ENCODE peak calls at places on chromosomes 13 and 19, in seven cellular contexts. One of them, this sample, is unnamed.

GRCh38 chr13:63094069-63094468 is 1678.4 kb upstream of the PCDH20 start:
- DNase-seq in GM12892: no peak
- DNase-seq in SK-N-SH: no peak
- DNase-seq in K562: no peak
- DNase-seq in GM12878: no peak
- DNase-seq in HepG2: no peak
- DNase-seq in H1: no peak
- DNase-seq in this sample: no peak

GRCh38 chr13:33087091-33087490 is 70.9 kb downstream of the KL start:
- DNase-seq in GM12892: no peak
- DNase-seq in SK-N-SH: no peak
- DNase-seq in K562: no peak
- DNase-seq in GM12878: no peak
- DNase-seq in HepG2: no peak
- DNase-seq in H1: no peak
- DNase-seq in this sample: no peak

GRCh38 chr13:36431204-36432105 is 840 bp upstream of the CCNA1 start:
- DNase-seq in GM12892: peak
- DNase-seq in SK-N-SH: no peak
- DNase-seq in K562: no peak
- DNase-seq in GM12878: no peak
- DNase-seq in HepG2: no peak
- DNase-seq in H1: no peak
- DNase-seq in this sample: no peak

GRCh38 chr13:74103196-74103595 is 31.0 kb downstream of the KLF12 start:
- DNase-seq in GM12892: no peak
- DNase-seq in SK-N-SH: no peak
- DNase-seq in K562: no peak
- DNase-seq in GM12878: no peak
- DNase-seq in HepG2: no peak
- DNase-seq in H1: no peak
- DNase-seq in this sample: no peak

GRCh38 chr13:46553886-46554855 is 1.2 kb downstream of the LRCH1 start:
- DNase-seq in GM12892: peak
- DNase-seq in SK-N-SH: peak
- DNase-seq in K562: peak
- DNase-seq in GM12878: no peak
- DNase-seq in HepG2: peak
- DNase-seq in H1: peak
- DNase-seq in this sample: peak

GRCh38 chr13:109816112-109816978 is 30.0 kb upstream of the IRS2 start:
- DNase-seq in GM12892: no peak
- DNase-seq in SK-N-SH: no peak
- DNase-seq in K562: no peak
- DNase-seq in GM12878: no peak
- DNase-seq in HepG2: no peak
- DNase-seq in H1: no peak
- DNase-seq in this sample: no peak

GRCh38 chr13:110225609-110226008 is 81.3 kb downstream of the COL4A1 start:
- DNase-seq in GM12892: no peak
- DNase-seq in SK-N-SH: no peak
- DNase-seq in K562: no peak
- DNase-seq in GM12878: no peak
- DNase-seq in HepG2: no peak
- DNase-seq in H1: no peak
- DNase-seq in this sample: no peak

GRCh38 chr13:39737047-39737446 is 81.6 kb downstream of the COG6 start:
- DNase-seq in GM12892: no peak
- DNase-seq in SK-N-SH: no peak
- DNase-seq in K562: no peak
- DNase-seq in GM12878: no peak
- DNase-seq in HepG2: no peak
- DNase-seq in H1: no peak
- DNase-seq in this sample: no peak

GRCh38 chr13:111099292-111099691 is 15.8 kb upstream of the ARHGEF7 start:
- DNase-seq in GM12892: no peak
- DNase-seq in SK-N-SH: no peak
- DNase-seq in K562: no peak
- DNase-seq in GM12878: no peak
- DNase-seq in HepG2: no peak
- DNase-seq in H1: no peak
- DNase-seq in this sample: no peak

GRCh38 chr19:46616631-46617322 is 8.1 kb downstream of the PTGIR start:
- DNase-seq in GM12892: no peak
- DNase-seq in SK-N-SH: peak
- DNase-seq in K562: peak
- DNase-seq in GM12878: no peak
- DNase-seq in HepG2: peak
- DNase-seq in H1: peak
- DNase-seq in this sample: no peak

GRCh38 chr13:30037306-30037705 is 186.9 kb upstream of the UBL3 start:
- DNase-seq in GM12892: no peak
- DNase-seq in SK-N-SH: peak
- DNase-seq in K562: no peak
- DNase-seq in GM12878: no peak
- DNase-seq in HepG2: no peak
- DNase-seq in H1: peak
- DNase-seq in this sample: no peak

GRCh38 chr13:106118996-106119395 is 416.5 kb downstream of the EFNB2 start:
- DNase-seq in GM12892: no peak
- DNase-seq in SK-N-SH: no peak
- DNase-seq in K562: no peak
- DNase-seq in GM12878: no peak
- DNase-seq in HepG2: no peak
- DNase-seq in H1: no peak
- DNase-seq in this sample: no peak

GRCh38 chr13:105928048-105928447 is 607.4 kb downstream of the EFNB2 start:
- DNase-seq in GM12892: no peak
- DNase-seq in SK-N-SH: no peak
- DNase-seq in K562: no peak
- DNase-seq in GM12878: no peak
- DNase-seq in HepG2: no peak
- DNase-seq in H1: no peak
- DNase-seq in this sample: no peak

GRCh38 chr19:29528350-29528945 is 2.7 kb downstream of the VSTM2B start:
- DNase-seq in GM12892: peak
- DNase-seq in SK-N-SH: peak
- DNase-seq in K562: peak
- DNase-seq in GM12878: peak
- DNase-seq in HepG2: peak
- DNase-seq in H1: peak
- DNase-seq in this sample: peak

GRCh38 chr19:7522923-7523667 is 671 bp downstream of the MCOLN1 start:
- DNase-seq in GM12892: no peak
- DNase-seq in SK-N-SH: peak
- DNase-seq in K562: no peak
- DNase-seq in GM12878: no peak
- DNase-seq in HepG2: peak
- DNase-seq in H1: no peak
- DNase-seq in this sample: no peak

GRCh38 chr19:1264801-1265610 is 4.1 kb upstream of the CIRBP start:
- DNase-seq in GM12892: no peak
- DNase-seq in SK-N-SH: no peak
- DNase-seq in K562: peak
- DNase-seq in GM12878: no peak
- DNase-seq in HepG2: peak
- DNase-seq in H1: peak
- DNase-seq in this sample: no peak

GRCh38 chr19:49338691-49339363 is 3.6 kb downstream of the CD37 start:
- DNase-seq in GM12892: no peak
- DNase-seq in SK-N-SH: peak
- DNase-seq in K562: peak
- DNase-seq in GM12878: no peak
- DNase-seq in HepG2: no peak
- DNase-seq in H1: peak
- DNase-seq in this sample: no peak

GRCh38 chr13:98998831-98999634 is 21.2 kb upstream of the DOCK9 start:
- DNase-seq in GM12892: no peak
- DNase-seq in SK-N-SH: no peak
- DNase-seq in K562: no peak
- DNase-seq in GM12878: peak
- DNase-seq in HepG2: no peak
- DNase-seq in H1: no peak
- DNase-seq in this sample: no peak

GRCh38 chr13:45490068-45490467 is 25.3 kb downstream of the COG3 start:
- DNase-seq in GM12892: no peak
- DNase-seq in SK-N-SH: peak
- DNase-seq in K562: no peak
- DNase-seq in GM12878: no peak
- DNase-seq in HepG2: peak
- DNase-seq in H1: no peak
- DNase-seq in this sample: no peak

GRCh38 chr19:46753420-46754155 is 7.3 kb upstream of the STRN4 start:
- DNase-seq in GM12892: no peak
- DNase-seq in SK-N-SH: peak
- DNase-seq in K562: peak
- DNase-seq in GM12878: no peak
- DNase-seq in HepG2: peak
- DNase-seq in H1: peak
- DNase-seq in this sample: peak

GRCh38 chr13:42814868-42815267 is 33.5 kb downstream of the FAM216B start:
- DNase-seq in GM12892: no peak
- DNase-seq in SK-N-SH: peak
- DNase-seq in K562: no peak
- DNase-seq in GM12878: no peak
- DNase-seq in HepG2: no peak
- DNase-seq in H1: no peak
- DNase-seq in this sample: no peak

GRCh38 chr19:409006-409514 is at the start of gene C2CD4C:
- DNase-seq in GM12892: no peak
- DNase-seq in SK-N-SH: peak
- DNase-seq in K562: peak
- DNase-seq in GM12878: no peak
- DNase-seq in HepG2: no peak
- DNase-seq in H1: peak
- DNase-seq in this sample: no peak

GRCh38 chr19:48858984-48859710 is 9.3 kb downstream of the PLEKHA4 start:
- DNase-seq in GM12892: peak
- DNase-seq in SK-N-SH: no peak
- DNase-seq in K562: peak
- DNase-seq in GM12878: no peak
- DNase-seq in HepG2: no peak
- DNase-seq in H1: peak
- DNase-seq in this sample: peak

GRCh38 chr13:49585220-49586157 is at the start of gene RCBTB1:
- DNase-seq in GM12892: peak
- DNase-seq in SK-N-SH: peak
- DNase-seq in K562: peak
- DNase-seq in GM12878: no peak
- DNase-seq in HepG2: peak
- DNase-seq in H1: peak
- DNase-seq in this sample: peak
- TF ChIP-seq POLR2AphosphoS5 in GM12892: peak
- TF ChIP-seq POLR2AphosphoS5 in SK-N-SH: peak
- TF ChIP-seq POLR2AphosphoS5 in K562: no peak
- TF ChIP-seq POLR2AphosphoS5 in GM12878: peak
- TF ChIP-seq POLR2AphosphoS5 in HepG2: peak
- TF ChIP-seq POLR2AphosphoS5 in H1: peak
- TF ChIP-seq POLR2AphosphoS5 in this sample: no peak

GRCh38 chr13:55654243-55654642 is 1486.5 kb upstream of the PRR20A start:
- DNase-seq in GM12892: no peak
- DNase-seq in SK-N-SH: no peak
- DNase-seq in K562: no peak
- DNase-seq in GM12878: no peak
- DNase-seq in HepG2: no peak
- DNase-seq in H1: no peak
- DNase-seq in this sample: no peak

GRCh38 chr13:55652657-55653056 is 1488.1 kb upstream of the PRR20A start:
- DNase-seq in GM12892: no peak
- DNase-seq in SK-N-SH: no peak
- DNase-seq in K562: no peak
- DNase-seq in GM12878: no peak
- DNase-seq in HepG2: no peak
- DNase-seq in H1: no peak
- DNase-seq in this sample: no peak

GRCh38 chr13:55649485-55649884 is 1491.2 kb upstream of the PRR20A start:
- DNase-seq in GM12892: no peak
- DNase-seq in SK-N-SH: no peak
- DNase-seq in K562: no peak
- DNase-seq in GM12878: no peak
- DNase-seq in HepG2: no peak
- DNase-seq in H1: no peak
- DNase-seq in this sample: no peak

GRCh38 chr13:55653497-55653896 is 1487.2 kb upstream of the PRR20A start:
- DNase-seq in GM12892: no peak
- DNase-seq in SK-N-SH: no peak
- DNase-seq in K562: no peak
- DNase-seq in GM12878: no peak
- DNase-seq in HepG2: no peak
- DNase-seq in H1: no peak
- DNase-seq in this sample: no peak
- TF ChIP-seq TAF1 in GM12892: no peak
- TF ChIP-seq TAF1 in SK-N-SH: no peak
- TF ChIP-seq TAF1 in K562: no peak
- TF ChIP-seq TAF1 in GM12878: no peak
- TF ChIP-seq TAF1 in HepG2: no peak
- TF ChIP-seq TAF1 in H1: no peak
- TF ChIP-seq TAF1 in this sample: no peak

GRCh38 chr13:51781246-51782022 is 22.5 kb downstream of the DHRS12 start:
- DNase-seq in GM12892: no peak
- DNase-seq in SK-N-SH: peak
- DNase-seq in K562: no peak
- DNase-seq in GM12878: no peak
- DNase-seq in HepG2: no peak
- DNase-seq in H1: no peak
- DNase-seq in this sample: no peak
- TF ChIP-seq POLR2AphosphoS5 in GM12892: no peak
- TF ChIP-seq POLR2AphosphoS5 in SK-N-SH: no peak
- TF ChIP-seq POLR2AphosphoS5 in K562: no peak
- TF ChIP-seq POLR2AphosphoS5 in GM12878: no peak
- TF ChIP-seq POLR2AphosphoS5 in HepG2: no peak
- TF ChIP-seq POLR2AphosphoS5 in H1: no peak
- TF ChIP-seq POLR2AphosphoS5 in this sample: no peak

GRCh38 chr19:15198006-15198356 is 2.8 kb downstream of the NOTCH3 start:
- DNase-seq in GM12892: no peak
- DNase-seq in SK-N-SH: no peak
- DNase-seq in K562: no peak
- DNase-seq in GM12878: no peak
- DNase-seq in HepG2: no peak
- DNase-seq in H1: no peak
- DNase-seq in this sample: no peak

GRCh38 chr19:15196683-15197005 is 4.2 kb downstream of the NOTCH3 start:
- DNase-seq in GM12892: no peak
- DNase-seq in SK-N-SH: no peak
- DNase-seq in K562: no peak
- DNase-seq in GM12878: no peak
- DNase-seq in HepG2: no peak
- DNase-seq in H1: no peak
- DNase-seq in this sample: no peak

GRCh38 chr19:15199219-15199651 is 1.6 kb downstream of the NOTCH3 start:
- DNase-seq in GM12892: no peak
- DNase-seq in SK-N-SH: no peak
- DNase-seq in K562: no peak
- DNase-seq in GM12878: no peak
- DNase-seq in HepG2: no peak
- DNase-seq in H1: no peak
- DNase-seq in this sample: no peak

GRCh38 chr19:15195987-15196682 is 4.7 kb downstream of the NOTCH3 start:
- DNase-seq in GM12892: no peak
- DNase-seq in SK-N-SH: no peak
- DNase-seq in K562: peak
- DNase-seq in GM12878: no peak
- DNase-seq in HepG2: no peak
- DNase-seq in H1: peak
- DNase-seq in this sample: no peak

GRCh38 chr19:15197275-15198005 is 3.4 kb downstream of the NOTCH3 start:
- DNase-seq in GM12892: no peak
- DNase-seq in SK-N-SH: peak
- DNase-seq in K562: no peak
- DNase-seq in GM12878: no peak
- DNase-seq in HepG2: no peak
- DNase-seq in H1: no peak
- DNase-seq in this sample: no peak
- TF ChIP-seq TAF1 in GM12892: no peak
- TF ChIP-seq TAF1 in SK-N-SH: no peak
- TF ChIP-seq TAF1 in K562: no peak
- TF ChIP-seq TAF1 in GM12878: no peak
- TF ChIP-seq TAF1 in HepG2: no peak
- TF ChIP-seq TAF1 in H1: no peak
- TF ChIP-seq TAF1 in this sample: no peak